ENCODE peak calls at places on chromosomes 11 and 22, in eight cellular contexts. C, V, Z, Q, N, W, M and E are unnamed samples. For H3K27me3, the result is how much of the 10 kb centered on the place peaks cover.

GRCh38 chr11:47488674-47489394 is 39.9 kb upstream of the RAPSN start:
- DNase-seq in C (no peak), V (no peak), Z (no peak), Q (no peak), N (no peak), W (no peak), M (no peak), E (no peak)

GRCh38 chr11:10426475-10426874 is 28.6 kb upstream of the AMPD3 start:
- DNase-seq in C (no peak), V (no peak), Z (no peak), Q (no peak), N (no peak), W (peak), M (no peak), E (no peak)

GRCh38 chr11:10657308-10658271 is 36.0 kb downstream of the IRAG1 start:
- DNase-seq in C (no peak), V (no peak), Z (peak), Q (no peak), N (no peak), W (peak), M (no peak), E (peak)

GRCh38 chr11:134124660-134125451 is 56.0 kb downstream of the JAM3 start:
- DNase-seq in C (no peak), V (peak), Z (peak), Q (peak), N (no peak), W (peak), M (peak), E (peak)

GRCh38 chr22:49936018-49936972 is 17.9 kb downstream of the CRELD2 start:
- DNase-seq in C (no peak), V (peak), Z (peak), Q (peak), N (peak), W (peak), M (peak), E (peak)

GRCh38 chr11:106137061-106137460 is 59.6 kb downstream of the AASDHPPT start:
- DNase-seq in C (no peak), V (no peak), Z (no peak), Q (no peak), N (no peak), W (no peak), M (no peak), E (no peak)

GRCh38 chr11:11989774-11990744 is 18.4 kb downstream of the DKK3 start:
- DNase-seq in C (no peak), V (no peak), Z (peak), Q (no peak), N (no peak), W (no peak), M (no peak), E (peak)

GRCh38 chr22:39839917-39840510 is 53.5 kb downstream of the ENTHD1 start:
- DNase-seq in C (no peak), V (no peak), Z (no peak), Q (no peak), N (no peak), W (no peak), M (no peak), E (no peak)

GRCh38 chr22:42799462-42800405 is 57.3 kb downstream of the ARFGAP3 start:
- DNase-seq in C (no peak), V (no peak), Z (no peak), Q (no peak), N (no peak), W (no peak), M (no peak), E (peak)

GRCh38 chr11:119585038-119585666 is 143.8 kb downstream of the NECTIN1 start:
- DNase-seq in C (no peak), V (peak), Z (no peak), Q (peak), N (no peak), W (no peak), M (no peak), E (peak)

GRCh38 chr11:119584193-119585037 is 144.6 kb downstream of the NECTIN1 start:
- DNase-seq in C (no peak), V (peak), Z (peak), Q (peak), N (no peak), W (peak), M (no peak), E (peak)

GRCh38 chr11:119583585-119583984 is 145.4 kb downstream of the NECTIN1 start:
- DNase-seq in C (no peak), V (no peak), Z (no peak), Q (no peak), N (no peak), W (no peak), M (no peak), E (no peak)

GRCh38 chr11:119578466-119579220 is 150.4 kb downstream of the NECTIN1 start:
- DNase-seq in C (no peak), V (peak), Z (no peak), Q (no peak), N (no peak), W (no peak), M (no peak), E (no peak)

GRCh38 chr11:119580751-119581150 is 148.2 kb downstream of the NECTIN1 start:
- DNase-seq in C (no peak), V (no peak), Z (no peak), Q (no peak), N (no peak), W (no peak), M (no peak), E (no peak)
- H3K27ac ChIP-seq in C (no peak), V (no peak), Z (no peak), Q (no peak), N (no peak), W (no peak), M (no peak), E (no peak)

GRCh38 chr11:70202898-70203748 is at the start of gene FADD:
- DNase-seq in C (no peak), V (peak), Z (peak), Q (peak), N (peak), W (peak), M (peak), E (peak)
- TF ChIP-seq POLR2A in C (no peak), V (peak), Z (peak), Q (peak), N (peak), W (peak), M (peak), E (no peak)

GRCh38 chr22:22208657-22209056 is 35.9 kb upstream of the VPREB1 start:
- DNase-seq in C (no peak), V (no peak), Z (no peak), Q (no peak), N (no peak), W (no peak), M (no peak), E (no peak)

GRCh38 chr22:22207845-22208564 is 36.6 kb upstream of the VPREB1 start:
- DNase-seq in C (no peak), V (peak), Z (no peak), Q (peak), N (peak), W (peak), M (peak), E (peak)

GRCh38 chr22:22210889-22211833 is 33.4 kb upstream of the VPREB1 start:
- DNase-seq in C (no peak), V (no peak), Z (no peak), Q (no peak), N (no peak), W (no peak), M (no peak), E (no peak)

GRCh38 chr22:22213231-22213630 is 31.4 kb upstream of the VPREB1 start:
- DNase-seq in C (no peak), V (no peak), Z (no peak), Q (no peak), N (no peak), W (peak), M (no peak), E (no peak)

GRCh38 chr22:22210375-22210774 is 34.2 kb upstream of the VPREB1 start:
- DNase-seq in C (no peak), V (peak), Z (no peak), Q (no peak), N (no peak), W (peak), M (no peak), E (no peak)
- H3K27me3 ChIP-seq in C (under half), V (under half), Z (under half), Q (under half), N (under half), W (under half), M (under half), E (under half)

GRCh38 chr11:120563698-120564572 is 52.4 kb downstream of the GRIK4 start:
- DNase-seq in C (no peak), V (peak), Z (no peak), Q (no peak), N (peak), W (no peak), M (no peak), E (peak)

GRCh38 chr11:120565436-120566155 is 54.0 kb downstream of the GRIK4 start:
- DNase-seq in C (no peak), V (no peak), Z (peak), Q (no peak), N (no peak), W (no peak), M (no peak), E (no peak)

GRCh38 chr11:120561286-120561685 is 49.7 kb downstream of the GRIK4 start:
- DNase-seq in C (no peak), V (no peak), Z (no peak), Q (no peak), N (no peak), W (no peak), M (no peak), E (no peak)

GRCh38 chr11:120564573-120565301 is 53.2 kb downstream of the GRIK4 start:
- DNase-seq in C (no peak), V (peak), Z (no peak), Q (no peak), N (no peak), W (peak), M (no peak), E (peak)

GRCh38 chr11:120562806-120563425 is 51.4 kb downstream of the GRIK4 start:
- DNase-seq in C (no peak), V (no peak), Z (no peak), Q (no peak), N (no peak), W (no peak), M (no peak), E (no peak)
- H3K27ac ChIP-seq in C (no peak), V (no peak), Z (no peak), Q (no peak), N (no peak), W (no peak), M (no peak), E (no peak)

GRCh38 chr11:767238-767637 is 10.0 kb downstream of the GATD1 start:
- DNase-seq in C (no peak), V (no peak), Z (no peak), Q (no peak), N (no peak), W (no peak), M (no peak), E (no peak)
- TF ChIP-seq POLR2A in C (no peak), V (no peak), Z (no peak), Q (no peak), N (no peak), W (no peak), M (no peak), E (no peak)

GRCh38 chr11:1392111-1392510 is 2.4 kb downstream of the BRSK2 start:
- DNase-seq in C (no peak), V (peak), Z (no peak), Q (no peak), N (no peak), W (no peak), M (no peak), E (peak)
- H3K27me3 ChIP-seq in C (under half), V (under half), Z (half or more), Q (under half), N (under half), W (under half), M (under half), E (under half)

GRCh38 chr11:28259177-28259843 is 151.1 kb downstream of the METTL15 start:
- DNase-seq in C (no peak), V (no peak), Z (peak), Q (no peak), N (no peak), W (no peak), M (no peak), E (no peak)
- H3K27ac ChIP-seq in C (no peak), V (no peak), Z (no peak), Q (no peak), N (no peak), W (no peak), M (no peak), E (no peak)